ENCODE peak calls at places on chromosomes 4 and X, in four cellular contexts. H is H1, F is K562, T is HepG2. V is an unnamed sample.

GRCh38 chr4:70895846-70896435 is 6.2 kb upstream of the MOB1B start:
- DNase-seq in F (no peak), H (no peak), T (no peak), V (no peak)

GRCh38 chr4:180391613-180392012 is 1851.6 kb upstream of the TENM3 start:
- DNase-seq in T (no peak), F (no peak), H (no peak), V (no peak)

GRCh38 chrX:44344194-44344593 is 722 bp upstream of the EFHC2 start:
- DNase-seq in H (no peak), T (no peak), F (peak; percentile 62), V (no peak)

GRCh38 chrX:137425273-137425902 is 140.5 kb upstream of the ZIC3 start:
- DNase-seq in H (no peak), F (no peak), T (no peak), V (no peak)

GRCh38 chr4:52728877-52729276 is 22.3 kb downstream of the ERVMER34-1 start:
- DNase-seq in H (no peak), F (no peak), T (no peak), V (no peak)

GRCh38 chr4:21514022-21514421 is 434.6 kb downstream of the KCNIP4 start:
- DNase-seq in H (no peak), F (no peak), T (no peak), V (no peak)

GRCh38 chr4:105587851-105588250 is 35.4 kb downstream of the ARHGEF38 start:
- DNase-seq in T (no peak), H (no peak), F (no peak), V (no peak)

GRCh38 chrX:71992711-71993110 is 82.1 kb downstream of the NHSL2 start:
- DNase-seq in H (no peak), F (no peak), T (no peak), V (no peak)

GRCh38 chr4:132646186-132646585 is 502.9 kb upstream of the PCDH10 start:
- DNase-seq in H (no peak), T (no peak), F (no peak), V (peak; percentile 44)

DNA sequence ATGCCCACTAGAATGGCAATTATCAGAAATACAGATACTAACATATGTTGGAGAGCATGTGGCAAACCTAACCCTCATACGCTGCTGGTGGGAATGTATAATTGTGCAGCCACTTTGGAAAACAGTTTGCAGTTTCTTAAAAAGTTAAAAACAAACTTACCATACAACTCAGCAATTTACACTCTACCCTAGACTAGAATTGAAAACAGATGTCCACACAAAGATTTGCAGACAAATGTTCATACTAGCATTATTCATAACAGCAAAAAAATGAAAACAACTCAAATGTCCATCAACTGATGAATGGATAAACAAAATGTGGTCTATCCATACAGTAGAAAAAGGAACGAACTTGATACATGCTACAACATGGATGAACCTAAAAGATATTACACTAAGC is 64.4 kb downstream of the SLC9A7 start:
- DNase-seq in H (no peak), T (no peak), F (no peak), V (no peak)
- TF ChIP-seq CBX5 in H (no peak), T (no peak), F (no peak), V (no peak)

GRCh38 chrX:53831662-53832635 is 145.4 kb upstream of the HUWE1 start:
- DNase-seq in H (no peak), T (peak; percentile 20), F (peak; percentile 13), V (peak; percentile 40)
- TF ChIP-seq CBX5 in H (no peak), T (no peak), F (no peak), V (no peak)

DNA sequence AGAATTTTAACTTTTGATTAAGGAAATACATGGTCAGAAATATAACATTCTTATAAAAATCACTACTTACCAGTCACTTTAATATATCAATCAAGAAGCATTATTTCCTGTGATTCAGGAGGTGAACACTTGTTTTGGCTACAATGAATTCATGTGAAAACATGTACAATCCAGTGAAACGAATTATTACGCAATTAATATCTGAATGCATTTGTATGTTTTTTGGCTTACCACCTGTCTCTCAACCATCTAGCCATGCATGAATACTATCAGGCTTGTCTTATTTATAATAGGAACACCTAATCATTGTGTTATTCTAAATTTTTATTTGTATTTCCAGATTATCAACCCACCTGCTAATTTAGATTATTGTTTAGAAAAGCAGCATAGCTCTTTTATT is 44.6 kb upstream of the VCX start:
- DNase-seq in H (no peak), F (no peak), T (no peak), V (no peak)
- TF ChIP-seq CBX5 in H (no peak), F (no peak), T (no peak), V (no peak)

GRCh38 chrX:8967471-8967870 is 66.5 kb downstream of the FAM9B start:
- DNase-seq in F (no peak), H (no peak), T (no peak), V (no peak)

DNA sequence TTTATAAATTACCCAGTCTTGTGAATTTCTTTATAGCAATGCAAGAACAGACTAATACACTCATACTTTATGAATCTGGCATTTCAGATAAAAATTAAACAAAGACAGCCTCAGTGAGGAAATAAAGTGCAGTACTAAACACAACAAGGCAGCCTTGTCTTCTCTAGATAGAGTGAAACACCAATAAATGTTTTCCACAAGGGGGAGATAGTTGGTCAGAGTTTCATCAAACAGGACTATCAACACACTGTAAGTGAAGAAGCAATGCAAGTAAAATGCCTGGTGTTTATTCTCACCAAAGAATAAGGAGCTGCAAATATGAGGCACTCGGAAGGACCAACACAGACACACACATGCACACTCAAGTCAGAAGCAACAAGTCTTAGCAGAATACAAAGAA is 62.8 kb downstream of the FAM9B start:
- DNase-seq in H (no peak), F (no peak), T (peak; percentile 39), V (no peak)
- TF ChIP-seq CBX5 in H (no peak), F (no peak), T (no peak), V (no peak)

GRCh38 chr4:176534566-176534965 is 214.8 kb downstream of the SPCS3 start:
- DNase-seq in F (no peak), H (no peak), T (no peak), V (no peak)

GRCh38 chr4:176539785-176540175 is 220.0 kb downstream of the SPCS3 start:
- DNase-seq in H (no peak), F (no peak), T (no peak), V (no peak)

GRCh38 chr4:176539091-176539784 is 219.5 kb downstream of the SPCS3 start:
- DNase-seq in H (no peak), F (no peak), T (no peak), V (no peak)

GRCh38 chr4:176540814-176541213 is 221.0 kb downstream of the SPCS3 start:
- DNase-seq in H (no peak), T (no peak), F (no peak), V (no peak)

DNA sequence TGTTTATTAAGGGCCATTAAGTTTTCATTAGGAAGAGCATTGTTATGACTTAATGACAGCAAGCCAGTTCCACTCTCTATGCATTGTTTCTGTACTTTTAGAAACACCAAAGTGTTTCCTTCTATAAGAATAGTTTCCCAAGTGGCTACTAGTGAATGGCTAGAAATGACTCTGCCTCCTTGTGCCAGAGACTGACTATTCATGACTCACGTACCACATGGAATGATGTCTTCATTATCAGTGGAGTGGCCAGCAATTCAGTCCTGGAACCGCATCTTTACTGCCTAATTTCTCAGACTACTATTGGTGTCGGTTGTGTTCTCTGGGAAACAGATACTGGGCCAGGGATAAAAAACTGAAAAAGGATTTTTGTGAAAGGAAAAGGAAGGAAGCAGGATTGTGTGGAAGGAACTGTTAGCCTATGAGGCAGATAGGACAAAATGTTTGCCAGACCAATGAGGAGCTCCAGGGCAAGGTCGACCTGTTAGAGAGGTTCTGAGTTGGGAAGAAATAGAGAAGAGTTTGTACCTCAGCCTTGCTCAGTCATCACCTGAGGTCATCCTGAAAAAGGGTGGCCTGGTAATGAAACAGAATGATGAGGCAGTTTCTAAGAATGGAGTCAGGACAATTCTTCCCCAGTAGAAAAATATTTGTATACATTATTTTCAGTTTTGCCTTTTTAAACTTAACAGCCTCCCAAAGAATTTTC is 218.6 kb downstream of the SPCS3 start:
- DNase-seq in H (no peak), F (no peak), T (no peak), V (no peak)
- TF ChIP-seq CBX5 in H (no peak), F (no peak), T (no peak), V (no peak)

GRCh38 chrX:15956684-15957083 is 102.1 kb upstream of the AP1S2 start:
- DNase-seq in H (no peak), T (no peak), F (no peak), V (no peak)
- TF ChIP-seq CBX5 in H (no peak), T (no peak), F (no peak), V (no peak)

GRCh38 chr4:87010192-87010591 is 75.4 kb downstream of the AFF1 start:
- DNase-seq in H (no peak), F (no peak), T (no peak), V (no peak)

GRCh38 chr4:87014284-87014782 is 79.5 kb downstream of the AFF1 start:
- DNase-seq in H (no peak), F (no peak), T (no peak), V (no peak)

GRCh38 chr4:87009095-87009648 is 74.4 kb downstream of the AFF1 start:
- DNase-seq in T (no peak), F (no peak), H (no peak), V (no peak)

GRCh38 chr4:87012265-87012953 is 77.6 kb downstream of the AFF1 start:
- DNase-seq in F (no peak), H (no peak), T (peak; percentile 63), V (peak; percentile 44)

GRCh38 chr4:87011340-87012034 is 76.7 kb downstream of the AFF1 start:
- DNase-seq in F (no peak), T (no peak), H (no peak), V (no peak)
- TF ChIP-seq CBX5 in F (no peak), T (no peak), H (no peak), V (no peak)

V was measured in GM12878.